ENCODE peak calls at places on chromosomes 5 and 9, in five cellular contexts. K is K562, Z is GM12878, W is HCT116, V is H1. M is an unnamed sample.

GRCh38 chr9:27165067-27165466 is 56.0 kb downstream of the TEK start:
- DNase-seq in Z (no peak), V (no peak), K (no peak), W (no peak), M (no peak)

GRCh38 chr9:98962861-98963260 is 19.2 kb downstream of the COL15A1 start:
- DNase-seq in K (no peak), V (no peak), Z (no peak), W (no peak), M (peak)

GRCh38 chr5:37771731-37772130 is 68.1 kb downstream of the GDNF start:
- DNase-seq in W (no peak), K (no peak), V (no peak), Z (no peak), M (no peak)

GRCh38 chr5:123746683-123747360 is 234.8 kb downstream of the CSNK1G3 start:
- DNase-seq in V (no peak), W (no peak), K (no peak), Z (no peak), M (no peak)

GRCh38 chr5:318341-318897 is 3.1 kb upstream of the AHRR start:
- DNase-seq in V (no peak), K (no peak), W (peak), Z (no peak), M (no peak)

GRCh38 chr5:97547999-97548797 is 365.2 kb upstream of the RIOK2 start:
- DNase-seq in W (no peak), K (no peak), V (no peak), Z (peak), M (no peak)

GRCh38 chr5:176384991-176385390 is 3.4 kb downstream of the NOP16 start:
- DNase-seq in W (no peak), Z (no peak), K (no peak), V (no peak), M (no peak)

GRCh38 chr5:180791611-180792213 is 10.9 kb downstream of the MGAT1 start:
- DNase-seq in V (no peak), Z (no peak), W (no peak), K (no peak), M (no peak)

GRCh38 chr5:129177451-129177850 is 82.9 kb downstream of the ISOC1 start:
- DNase-seq in K (no peak), Z (no peak), V (no peak), W (no peak), M (no peak)

GRCh38 chr5:102762095-102762534 is 7.0 kb downstream of the PAM start:
- DNase-seq in W (no peak), V (no peak), Z (no peak), K (no peak), M (no peak)

GRCh38 chr5:132971483-132972435 is 8.3 kb upstream of the AFF4 start:
- DNase-seq in W (no peak), Z (no peak), K (peak), V (no peak), M (no peak)

GRCh38 chr9:131999692-132000551 is 79.7 kb downstream of the MED27 start:
- DNase-seq in Z (peak), W (no peak), V (no peak), K (no peak), M (no peak)

GRCh38 chr5:443239-444151 is 519 bp downstream of the EXOC3 start:
- DNase-seq in W (no peak), V (no peak), Z (no peak), K (peak), M (no peak)

GRCh38 chr5:124745367-124746251 is 830 bp downstream of the ZNF608 start:
- DNase-seq in W (no peak), V (no peak), Z (no peak), K (no peak), M (no peak)

GRCh38 chr9:127980056-127980705 is 608 bp downstream of the EEIG1 start:
- DNase-seq in K (peak), V (peak), W (no peak), Z (no peak), M (no peak)

GRCh38 chr9:72384710-72385475 is 19.9 kb upstream of the ZFAND5 start:
- DNase-seq in W (no peak), V (no peak), K (no peak), Z (no peak), M (no peak)

GRCh38 chr9:72382405-72382804 is 17.4 kb upstream of the ZFAND5 start:
- DNase-seq in Z (no peak), V (no peak), W (no peak), K (no peak), M (no peak)

GRCh38 chr9:72386186-72386585 is 21.2 kb upstream of the ZFAND5 start:
- DNase-seq in Z (no peak), W (no peak), K (no peak), V (no peak), M (no peak)

DNA sequence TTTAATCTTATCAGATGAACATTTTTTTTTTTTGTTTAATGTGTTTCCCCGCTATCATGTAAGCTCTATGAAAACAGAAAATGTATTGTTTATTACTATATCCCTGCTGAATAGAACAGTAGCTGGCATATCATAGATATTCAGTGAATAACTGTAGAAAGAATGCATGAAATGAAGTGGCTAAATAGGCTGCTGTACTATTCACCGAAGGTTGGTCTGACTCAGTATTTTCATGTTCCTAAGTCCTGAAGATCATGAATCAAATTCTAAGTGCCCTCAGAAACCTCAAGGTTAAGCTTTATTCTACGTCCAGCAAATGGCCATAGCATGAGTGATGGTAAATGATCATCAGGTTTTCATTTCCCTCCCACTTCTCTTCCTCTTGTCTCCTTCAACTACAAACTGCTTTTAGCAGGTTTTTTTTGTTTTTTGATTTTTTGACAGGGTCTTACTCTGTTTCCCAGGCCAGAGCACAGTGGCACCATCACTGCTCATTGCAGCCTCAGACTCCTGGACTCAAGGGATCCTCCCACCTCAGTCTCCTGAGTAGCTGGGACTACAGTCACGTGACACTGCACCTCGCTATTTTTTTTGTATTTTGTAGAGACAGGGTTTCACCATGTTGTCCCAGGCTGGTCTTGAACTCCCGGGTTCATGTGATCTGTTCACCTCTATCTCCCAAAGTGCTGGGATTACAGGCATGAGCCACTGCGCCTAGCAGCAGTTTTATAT is 19.1 kb upstream of the ZFAND5 start:
- DNase-seq in W (no peak), Z (no peak), K (no peak), V (no peak), M (no peak)
- TF ChIP-seq ZNF274 in W (no peak), Z (no peak), K (no peak), V (no peak), M (no peak)

GRCh38 chr9:89522261-89522978 is 24.5 kb upstream of the SEMA4D start:
- DNase-seq in Z (peak), K (no peak), W (no peak), V (no peak), M (no peak)

GRCh38 chr9:89525673-89526374 is 27.9 kb upstream of the SEMA4D start:
- DNase-seq in Z (no peak), W (no peak), K (no peak), V (no peak), M (no peak)

GRCh38 chr9:89523948-89524347 is 26.0 kb upstream of the SEMA4D start:
- DNase-seq in Z (no peak), V (no peak), W (no peak), K (no peak), M (no peak)

GRCh38 chr9:89524888-89525385 is 27.0 kb upstream of the SEMA4D start:
- DNase-seq in V (no peak), K (no peak), W (no peak), Z (no peak), M (no peak)

GRCh38 chr9:89522979-89523305 is 25.0 kb upstream of the SEMA4D start:
- DNase-seq in Z (no peak), K (no peak), W (no peak), V (no peak), M (no peak)
- H3K9ac ChIP-seq in Z (peak), K (no peak), W (no peak), V (no peak), M (no peak)

GRCh38 chr9:36148652-36149051 is 12.1 kb downstream of the GLIPR2 start:
- DNase-seq in W (no peak), V (no peak), K (peak), Z (peak), M (no peak)
- TF ChIP-seq ZNF274 in W (no peak), V (no peak), K (no peak), Z (no peak), M (no peak)

GRCh38 chr5:87412417-87413115 is at the start of gene CCNH:
- DNase-seq in W (peak), V (peak), K (peak), Z (peak), M (peak)

GRCh38 chr5:87408219-87408618 is 4.5 kb downstream of the CCNH start:
- DNase-seq in W (no peak), V (no peak), Z (no peak), K (no peak), M (no peak)

GRCh38 chr5:87413116-87413645 is 451 bp upstream of the CCNH start:
- DNase-seq in K (peak), V (no peak), Z (no peak), W (no peak), M (no peak)

GRCh38 chr5:87411586-87412416 is 929 bp downstream of the CCNH start:
- DNase-seq in W (peak), V (no peak), Z (no peak), K (peak), M (no peak)

GRCh38 chr5:87410941-87411340 is 1.8 kb downstream of the CCNH start:
- DNase-seq in V (no peak), W (no peak), Z (no peak), K (no peak), M (no peak)
- H3K9ac ChIP-seq in V (no peak), W (peak), Z (peak), K (peak), M (no peak)

GRCh38 chr9:137079401-137079787 is 2.1 kb downstream of the UAP1L1 start:
- DNase-seq in K (no peak), W (no peak), Z (no peak), V (no peak), M (no peak)

GRCh38 chr9:137077010-137077747 is at the start of gene UAP1L1:
- DNase-seq in K (peak), V (peak), W (no peak), Z (no peak), M (no peak)

GRCh38 chr9:137080260-137081122 is 3.2 kb downstream of the UAP1L1 start:
- DNase-seq in K (no peak), W (no peak), V (no peak), Z (no peak), M (no peak)

GRCh38 chr9:137077758-137078693 is 709 bp downstream of the UAP1L1 start:
- DNase-seq in W (no peak), Z (no peak), V (no peak), K (no peak), M (no peak)

DNA sequence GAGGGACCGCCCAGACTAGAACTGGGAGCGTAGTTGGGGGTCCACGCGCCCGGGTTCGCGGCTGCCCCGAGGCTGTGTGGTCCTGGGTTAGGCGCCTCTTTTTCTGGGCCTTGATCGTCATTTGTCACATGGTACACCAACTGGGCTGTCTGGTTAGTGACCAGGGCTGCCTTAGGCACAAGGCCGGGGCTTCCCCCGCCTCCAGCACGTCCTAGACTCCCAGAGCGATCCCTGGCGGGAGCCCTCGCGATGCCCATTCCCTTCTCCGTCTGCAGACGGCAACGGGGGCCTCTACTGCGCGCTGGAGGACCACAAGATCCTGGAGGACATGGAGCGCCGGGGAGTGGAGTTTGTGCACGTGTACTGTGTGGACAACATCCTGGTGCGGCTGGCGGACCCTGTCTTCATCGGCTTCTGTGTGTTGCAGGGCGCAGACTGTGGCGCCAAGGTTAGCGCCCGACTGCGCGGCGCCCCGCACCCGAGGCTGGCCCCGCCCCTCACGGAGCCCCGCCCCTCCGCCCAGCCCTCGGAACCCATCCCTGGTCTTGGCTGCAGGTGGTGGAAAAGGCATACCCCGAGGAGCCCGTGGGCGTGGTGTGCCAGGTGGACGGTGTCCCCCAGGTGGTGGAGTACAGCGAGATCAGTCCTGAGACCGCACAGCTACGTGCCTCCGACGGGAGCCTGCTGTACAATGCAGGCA is 1.5 kb downstream of the UAP1L1 start:
- DNase-seq in V (peak), Z (no peak), K (no peak), W (no peak), M (no peak)
- TF ChIP-seq ZNF274 in V (no peak), Z (no peak), K (no peak), W (no peak), M (no peak)

DNA sequence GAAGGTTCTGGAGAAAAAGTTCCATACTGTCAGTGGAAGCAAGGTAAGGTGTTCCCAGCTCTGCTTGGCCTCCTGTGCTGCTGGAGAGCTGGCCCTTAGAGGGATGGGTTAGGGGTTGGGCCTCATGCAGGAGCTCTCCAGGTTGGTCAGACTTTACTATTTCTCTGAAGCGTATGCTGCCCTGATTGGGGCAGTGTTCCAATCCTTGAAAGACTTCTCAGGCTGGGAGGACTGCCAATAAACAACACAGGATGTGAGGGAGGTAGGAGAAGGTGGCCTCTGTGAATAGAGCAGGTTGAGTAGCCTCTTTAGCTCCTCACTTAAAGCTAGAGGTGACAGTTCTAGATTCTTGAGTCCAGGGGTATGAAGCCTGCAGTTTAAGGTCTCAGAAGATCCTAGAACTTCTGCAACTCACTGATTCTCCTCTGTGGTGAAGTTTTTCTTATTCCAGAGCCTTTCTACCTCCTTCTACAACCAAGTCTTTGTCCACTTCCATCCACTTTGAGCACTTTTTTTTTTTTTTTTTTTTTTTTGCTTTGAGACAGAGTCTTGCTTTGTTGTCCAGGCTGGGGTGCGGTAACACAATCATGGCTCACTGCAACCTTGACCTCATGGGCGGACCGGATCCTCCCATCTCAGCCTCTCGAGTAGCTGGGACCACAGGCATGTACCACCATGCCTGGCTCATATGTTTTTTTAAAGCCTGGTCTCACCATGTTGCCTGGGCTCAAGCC is 3.0 kb downstream of the HNRNPAB start:
- DNase-seq in V (no peak), K (no peak), W (no peak), Z (no peak), M (no peak)
- H3K9ac ChIP-seq in V (peak), K (peak), W (no peak), Z (peak), M (peak)

GRCh38 chr5:39400711-39401385 is 23.9 kb downstream of the DAB2 start:
- DNase-seq in W (no peak), K (no peak), V (no peak), Z (no peak), M (no peak)

GRCh38 chr5:39395521-39395920 is 29.3 kb downstream of the DAB2 start:
- DNase-seq in K (no peak), W (no peak), Z (no peak), V (no peak), M (no peak)

GRCh38 chr5:39399135-39400036 is 25.4 kb downstream of the DAB2 start:
- DNase-seq in K (peak), V (no peak), W (peak), Z (no peak), M (no peak)

GRCh38 chr5:39394946-39395345 is 29.8 kb downstream of the DAB2 start:
- DNase-seq in Z (no peak), V (no peak), K (no peak), W (no peak), M (no peak)
- TF ChIP-seq ZNF274 in Z (no peak), V (no peak), K (no peak), W (no peak), M (no peak)

GRCh38 chr5:35220967-35221366 is 9.3 kb downstream of the PRLR start:
- DNase-seq in W (no peak), V (no peak), Z (no peak), K (no peak), M (no peak)

GRCh38 chr5:35213608-35214007 is 16.7 kb downstream of the PRLR start:
- DNase-seq in V (no peak), Z (no peak), K (no peak), W (no peak), M (no peak)

GRCh38 chr5:35223777-35224395 is 6.4 kb downstream of the PRLR start:
- DNase-seq in V (no peak), Z (no peak), K (no peak), W (no peak), M (no peak)

GRCh38 chr5:35214051-35214450 is 16.2 kb downstream of the PRLR start:
- DNase-seq in V (no peak), K (no peak), W (no peak), Z (no peak), M (no peak)

GRCh38 chr5:35218981-35219380 is 11.3 kb downstream of the PRLR start:
- DNase-seq in V (no peak), W (no peak), K (no peak), Z (no peak), M (no peak)
- H3K9ac ChIP-seq in V (no peak), W (no peak), K (no peak), Z (no peak), M (no peak)

GRCh38 chr5:172410160-172410559 is 44.2 kb downstream of the SH3PXD2B start:
- DNase-seq in W (no peak), V (no peak), Z (peak), K (no peak), M (no peak)
- TF ChIP-seq ZNF274 in W (no peak), V (no peak), Z (no peak), K (no peak), M (no peak)